ENCODE peak calls at places on chromosomes 12 and 14, in four cellular contexts. O is lower leg skin, H is NB4, Q is cardiac fibroblast. K is an unnamed sample.

GRCh38 chr14:98293527-98293926 is 978.5 kb downstream of the BCL11B start:
- DNase-seq in O (peak), H (no peak), Q (no peak), K (no peak)

GRCh38 chr14:106875503-106875902 is 1349.1 kb downstream of the TMEM121 start:
- DNase-seq in O (no peak), H (peak), Q (no peak), K (peak)

GRCh38 chr12:68231229-68231628 is 5.6 kb upstream of the IL26 start:
- DNase-seq in O (no peak), H (no peak), Q (no peak), K (no peak)

GRCh38 chr14:35336171-35337073 is 44.2 kb downstream of the PSMA6 start:
- DNase-seq in O (peak), H (peak), Q (peak), K (peak)

GRCh38 chr14:24514209-24514608 is 6.1 kb upstream of the CMA1 start:
- DNase-seq in O (no peak), H (no peak), Q (no peak), K (no peak)

GRCh38 chr12:72549184-72549583 is 277.0 kb downstream of the TRHDE start:
- DNase-seq in O (no peak), H (no peak), Q (no peak), K (no peak)

GRCh38 chr14:97412933-97413574 is 615.9 kb downstream of the VRK1 start:
- DNase-seq in O (no peak), H (no peak), Q (no peak), K (no peak)

GRCh38 chr14:68684466-68685418 is 108.1 kb downstream of the ZFP36L1 start:
- DNase-seq in O (no peak), H (peak), Q (no peak), K (no peak)

GRCh38 chr14:23579311-23579630 is 681 bp upstream of the JPH4 start:
- DNase-seq in O (no peak), H (no peak), Q (no peak), K (no peak)

GRCh38 chr14:23054000-23054811 is 3.1 kb downstream of the CDH24 start:
- DNase-seq in O (no peak), H (peak), Q (peak), K (no peak)

GRCh38 chr14:79280400-79280670 is 931.0 kb downstream of the DIO2 start:
- DNase-seq in O (no peak), H (no peak), Q (no peak), K (no peak)

GRCh38 chr12:79659961-79660431 is 30.8 kb downstream of the PAWR start:
- DNase-seq in O (no peak), H (no peak), Q (no peak), K (no peak)

GRCh38 chr12:45994736-45995135 is 4.4 kb upstream of the SCAF11 start:
- DNase-seq in O (no peak), H (no peak), Q (no peak), K (no peak)

GRCh38 chr12:116615141-116615861 is 56.1 kb downstream of the MAP1LC3B2 start:
- DNase-seq in O (no peak), H (no peak), Q (no peak), K (no peak)

GRCh38 chr12:11621797-11622423 is 27.6 kb upstream of the ETV6 start:
- DNase-seq in O (no peak), H (peak), Q (peak), K (no peak)

GRCh38 chr12:1927051-1927680 is 8.7 kb upstream of the CACNA2D4 start:
- DNase-seq in O (no peak), H (no peak), Q (no peak), K (no peak)

GRCh38 chr14:47917344-47917954 is 242.0 kb upstream of the MDGA2 start:
- DNase-seq in O (no peak), H (peak), Q (peak), K (no peak)

GRCh38 chr14:61812347-61813100 is 50.3 kb downstream of the SNAPC1 start:
- DNase-seq in O (no peak), H (no peak), Q (peak), K (no peak)

GRCh38 chr12:113005759-113006158 is 27.4 kb downstream of the OAS2 start:
- DNase-seq in O (no peak), H (peak), Q (peak), K (no peak)

GRCh38 chr14:74712499-74713394 is at the start of the genes AREL1 and FCF1:
- DNase-seq in O (peak), H (peak), Q (peak), K (peak)

GRCh38 chr12:58248599-58248998 is 307.2 kb downstream of the ATP23 start:
- DNase-seq in O (no peak), H (peak), Q (no peak), K (no peak)

GRCh38 chr14:76919811-76920571 is 93.8 kb downstream of the LRRC74A start:
- DNase-seq in O (no peak), H (peak), Q (peak), K (peak)

GRCh38 chr12:101695698-101696097 is 1.7 kb upstream of the CHPT1 start:
- DNase-seq in O (no peak), H (peak), Q (peak), K (no peak)

GRCh38 chr12:5499566-5500325 is 67.8 kb downstream of the NTF3 start:
- DNase-seq in O (no peak), H (no peak), Q (no peak), K (no peak)

GRCh38 chr12:50112456-50113218 is 601 bp downstream of the COX14 start:
- DNase-seq in O (peak), H (no peak), Q (no peak), K (peak)

GRCh38 chr14:77181603-77182437 is at the start of gene TMEM63C:
- DNase-seq in O (no peak), H (peak), Q (no peak), K (no peak)

GRCh38 chr12:6699989-6700645 is 498 bp downstream of the PIANP start:
- DNase-seq in O (no peak), H (no peak), Q (no peak), K (no peak)

GRCh38 chr12:109820921-109821381 is 12.2 kb downstream of the TRPV4 start:
- DNase-seq in O (peak), H (no peak), Q (no peak), K (no peak)
- H3K4me3 ChIP-seq in O (no peak), H (no peak), Q (no peak), K (no peak)

GRCh38 chr12:131583085-131583712 is 127.7 kb upstream of the SFSWAP start:
- DNase-seq in O (no peak), H (peak), Q (no peak), K (no peak)
- TF ChIP-seq CTCF in O (no peak), H (no peak), Q (no peak), K (no peak)

GRCh38 chr12:15788266-15789214 is 648 bp downstream of the EPS8 start:
- DNase-seq in O (peak), H (peak), Q (peak), K (peak)
- H3K4me3 ChIP-seq in O (peak), H (peak), Q (peak), K (peak)

GRCh38 chr12:105831372-105831771 is 307.4 kb downstream of the NUAK1 start:
- DNase-seq in O (no peak), H (no peak), Q (no peak), K (no peak)
- TF ChIP-seq CTCF in O (no peak), H (no peak), Q (no peak), K (no peak)

DNA sequence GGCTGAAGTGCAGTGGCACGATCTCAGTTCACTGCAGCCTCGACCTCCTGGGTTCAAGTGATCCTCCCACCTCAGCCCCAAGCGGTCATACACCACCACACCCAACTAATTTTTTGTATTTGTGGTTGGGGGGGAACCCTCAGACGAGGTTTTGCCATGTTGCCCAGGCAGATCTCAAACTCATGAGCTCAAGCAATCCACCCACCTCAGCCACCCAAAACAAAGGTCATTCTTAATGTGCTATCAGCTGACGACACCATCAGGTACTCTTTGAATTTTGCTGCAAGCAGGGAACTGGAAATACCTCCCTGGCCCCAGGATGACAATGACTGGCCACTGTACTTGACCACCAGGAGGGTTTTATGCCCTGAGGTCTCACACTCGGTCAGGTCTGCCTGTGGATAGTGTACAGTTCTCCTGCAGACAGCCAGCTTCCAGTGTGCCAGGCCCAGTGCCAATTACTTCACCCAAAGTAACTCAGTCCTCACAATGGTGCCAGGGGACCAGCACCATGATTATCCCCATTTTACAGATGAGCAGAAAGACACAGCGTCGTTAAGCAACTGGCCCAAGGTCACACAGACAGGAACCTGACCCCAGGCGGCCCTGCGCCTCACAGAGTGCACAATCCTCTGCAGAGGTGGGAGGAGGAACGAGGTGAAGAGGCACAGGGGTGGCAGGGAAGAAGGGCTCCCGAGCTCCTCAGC is 42.9 kb downstream of the ITPK1 start:
- DNase-seq in O (no peak), H (peak), Q (no peak), K (no peak)
- H3K4me3 ChIP-seq in O (no peak), H (peak), Q (no peak), K (no peak)

GRCh38 chr14:100710391-100711116 is 16.1 kb upstream of the DLK1 start:
- DNase-seq in O (no peak), H (peak), Q (no peak), K (no peak)

GRCh38 chr14:100709252-100709955 is 17.3 kb upstream of the DLK1 start:
- DNase-seq in O (no peak), H (no peak), Q (no peak), K (peak)

GRCh38 chr14:100706860-100707259 is 19.8 kb upstream of the DLK1 start:
- DNase-seq in O (no peak), H (no peak), Q (no peak), K (no peak)

GRCh38 chr14:100709956-100710284 is 16.8 kb upstream of the DLK1 start:
- DNase-seq in O (no peak), H (no peak), Q (no peak), K (no peak)

DNA sequence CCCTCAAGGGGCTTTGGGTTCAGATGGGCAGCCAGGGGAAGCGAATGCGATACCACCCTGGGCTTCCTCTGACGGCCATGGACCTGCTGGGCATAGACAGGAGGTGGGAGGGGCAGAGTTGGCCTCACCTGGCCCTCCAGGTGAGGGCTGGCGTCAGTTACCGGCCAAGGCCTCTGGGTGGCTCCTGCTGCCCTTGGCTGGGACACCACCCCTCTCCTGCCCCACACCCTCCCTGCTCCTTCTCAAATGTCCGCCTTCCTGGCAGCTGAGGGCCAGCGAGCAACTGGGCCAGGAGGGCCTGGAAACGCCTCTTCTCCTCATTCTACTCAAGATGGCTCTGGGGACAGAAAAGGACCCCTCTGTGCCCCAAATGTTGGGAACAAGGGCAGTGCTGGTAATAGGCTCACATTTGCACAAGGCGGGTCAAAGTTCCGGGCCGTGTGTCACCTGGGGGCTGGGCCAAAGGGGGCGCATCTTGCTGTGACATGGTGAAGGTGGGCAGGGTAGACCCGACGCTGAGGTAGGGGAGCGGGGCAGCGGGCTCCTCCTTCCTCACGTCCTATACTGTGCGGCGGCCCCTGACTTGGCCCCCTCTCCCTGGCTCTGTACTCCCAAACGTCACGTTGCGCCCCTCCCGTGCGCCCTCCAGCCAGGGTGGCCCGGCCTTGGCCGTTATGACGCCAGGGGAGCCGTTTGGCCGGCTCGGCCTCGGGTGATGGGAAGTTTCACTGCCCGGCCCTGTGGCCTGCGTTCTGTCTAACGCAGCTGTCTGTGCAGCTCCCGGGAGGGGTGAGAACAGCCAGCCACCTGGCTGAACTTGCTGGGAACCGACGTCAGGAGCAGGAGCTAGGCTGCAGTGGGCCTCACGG is 18.1 kb upstream of the DLK1 start:
- DNase-seq in O (no peak), H (no peak), Q (no peak), K (peak)
- TF ChIP-seq CTCF in O (no peak), H (no peak), Q (no peak), K (no peak)

GRCh38 chr12:118187746-118188390 is 51.9 kb downstream of the PEBP1 start:
- DNase-seq in O (no peak), H (no peak), Q (peak), K (no peak)
- H3K4me3 ChIP-seq in O (no peak), H (no peak), Q (no peak), K (no peak)